ENCODE peak calls at places on chromosomes 7 and 10, in seven cellular contexts. A is K562, R is HCT116, T is A549, W is GM12878, E is IMR-90, O is HepG2. I is an unnamed sample.

GRCh38 chr10:2137549-2138174 is 400.3 kb upstream of the ADARB2 start:
- DNase-seq in A (no peak), R (no peak), T (peak; percentile 8), W (no peak), E (no peak), O (peak; percentile 8), I (peak; percentile 54)

GRCh38 chr10:78362406-78363022 is 328.9 kb downstream of the RPS24 start:
- DNase-seq in A (no peak), R (no peak), T (no peak), W (no peak), E (no peak), O (no peak), I (no peak)

GRCh38 chr7:128829391-128830166 is 627 bp upstream of the FLNC start:
- DNase-seq in A (peak; percentile 50), R (no peak), T (no peak), W (no peak), E (peak; percentile 84), O (no peak), I (no peak)

GRCh38 chr7:158078161-158078910 is 509.3 kb downstream of the PTPRN2 start:
- DNase-seq in A (no peak), R (no peak), T (no peak), W (no peak), E (no peak), O (no peak), I (no peak)

GRCh38 chr10:58268454-58268945 is 462 bp upstream of the CISD1 start:
- DNase-seq in A (no peak), R (no peak), T (peak; percentile 59), W (no peak), E (no peak), O (no peak), I (no peak)

GRCh38 chr7:13181221-13181620 is 493.8 kb downstream of the ARL4A start:
- DNase-seq in A (no peak), R (no peak), T (no peak), W (no peak), E (peak; percentile 16), O (no peak), I (no peak)

GRCh38 chr10:104515670-104516199 is 125.4 kb upstream of the SORCS3 start:
- DNase-seq in A (no peak), R (no peak), T (no peak), W (no peak), E (no peak), O (no peak), I (no peak)

GRCh38 chr7:2651336-2651735 is 19.6 kb downstream of the TTYH3 start:
- DNase-seq in A (peak; percentile 58), R (no peak), T (no peak), W (no peak), E (no peak), O (peak; percentile 58), I (no peak)

GRCh38 chr7:80087051-80087767 is 47.4 kb upstream of the GNAI1 start:
- DNase-seq in A (no peak), R (peak; percentile 27), T (no peak), W (no peak), E (peak; percentile 82), O (no peak), I (no peak)
- TF ChIP-seq CEBPB in A (no peak), R (no peak), T (no peak), W (no peak), E (no peak), O (no peak), I (no peak)

DNA sequence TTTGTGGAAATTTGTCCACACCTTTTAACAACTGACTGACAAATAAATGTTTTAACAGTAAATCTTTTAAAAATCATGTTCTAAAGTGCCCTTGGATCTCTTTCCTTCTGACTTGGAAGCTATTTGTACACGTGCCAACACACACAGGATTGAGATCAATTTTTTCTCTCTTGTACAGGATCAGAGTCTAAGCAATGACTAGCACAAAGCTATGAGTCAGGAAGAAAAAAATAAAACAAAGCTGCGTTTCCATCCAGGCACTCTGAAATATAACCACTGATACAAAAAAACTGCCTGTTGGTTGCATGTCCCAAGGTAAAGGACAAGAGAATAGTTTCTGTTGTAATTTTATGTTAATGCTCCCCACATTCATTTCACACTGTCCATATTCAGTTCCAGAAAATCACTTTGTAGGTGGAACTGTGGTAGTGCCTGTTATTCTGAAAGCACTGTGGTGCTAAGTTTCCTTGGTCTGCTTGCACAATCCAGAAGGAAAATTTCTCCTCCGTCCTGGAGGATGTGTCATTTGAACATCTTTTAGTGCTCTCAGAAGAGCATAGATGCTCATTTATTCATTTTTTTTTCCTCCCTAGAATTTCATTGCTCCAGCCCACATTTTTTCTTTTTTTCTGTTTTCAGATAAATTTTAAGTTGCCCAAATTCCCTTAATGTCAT is 113.4 kb downstream of the PLXDC2 start:
- DNase-seq in A (no peak), R (no peak), T (no peak), W (no peak), E (peak; percentile 77), O (no peak), I (no peak)
- TF ChIP-seq CEBPB in A (no peak), R (no peak), T (no peak), W (no peak), E (peak; percentile 96), O (no peak), I (no peak)

GRCh38 chr7:69747144-69747543 is 148.9 kb downstream of the AUTS2 start:
- DNase-seq in A (no peak), R (no peak), T (no peak), W (no peak), E (no peak), O (no peak), I (no peak)

GRCh38 chr7:69743436-69743835 is 145.2 kb downstream of the AUTS2 start:
- DNase-seq in A (no peak), R (no peak), T (no peak), W (no peak), E (no peak), O (no peak), I (no peak)

GRCh38 chr7:69748530-69748929 is 150.3 kb downstream of the AUTS2 start:
- DNase-seq in A (no peak), R (no peak), T (no peak), W (no peak), E (no peak), O (no peak), I (no peak)

GRCh38 chr7:69749358-69749757 is 151.1 kb downstream of the AUTS2 start:
- DNase-seq in A (no peak), R (no peak), T (no peak), W (no peak), E (no peak), O (no peak), I (no peak)

DNA sequence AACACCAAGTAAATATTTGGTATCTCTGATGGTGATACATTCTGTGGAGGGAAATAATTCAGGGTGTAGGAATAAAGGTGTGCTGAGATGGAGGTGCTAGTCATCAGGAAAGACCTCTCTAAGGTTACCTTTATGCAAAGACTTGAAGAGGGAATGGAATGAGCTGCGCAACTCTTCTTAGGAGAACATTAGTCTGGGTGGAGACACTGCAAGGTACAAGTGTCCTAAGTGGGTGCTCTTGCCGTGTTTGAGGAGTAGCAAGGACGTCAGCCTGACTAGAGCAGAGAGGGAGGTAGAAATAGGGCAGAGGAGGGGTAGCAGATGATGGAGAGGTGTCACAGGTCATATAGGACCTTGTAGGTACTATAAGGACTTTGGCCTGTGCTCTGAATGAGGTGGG is 148.1 kb downstream of the AUTS2 start:
- DNase-seq in A (no peak), R (no peak), T (no peak), W (no peak), E (no peak), O (no peak), I (no peak)
- TF ChIP-seq CEBPB in A (no peak), R (no peak), T (no peak), W (no peak), E (no peak), O (no peak), I (no peak)

DNA sequence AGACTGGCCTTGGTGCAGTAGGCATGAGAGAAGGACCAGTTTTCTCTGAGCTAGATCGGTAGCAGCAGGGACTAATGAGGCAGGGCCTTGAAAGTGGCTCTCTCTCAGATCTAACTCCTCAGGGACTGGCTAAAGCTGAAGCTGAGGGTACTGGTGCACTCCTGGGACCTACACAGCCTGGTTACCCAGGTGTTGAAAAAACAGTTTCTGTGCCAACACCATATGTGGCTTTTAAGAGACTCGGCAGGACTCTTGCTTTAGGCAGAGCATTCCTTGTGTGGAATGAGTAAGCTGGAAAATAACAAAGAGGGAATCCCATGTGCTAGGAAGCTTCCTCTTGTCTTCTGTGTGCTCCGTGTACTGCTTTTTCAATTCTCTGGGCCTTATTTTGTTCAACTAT is 186.3 kb upstream of the KAT6B start:
- DNase-seq in A (no peak), R (no peak), T (no peak), W (peak; percentile 31), E (peak; percentile 9), O (no peak), I (no peak)
- TF ChIP-seq CEBPB in A (no peak), R (no peak), T (no peak), W (no peak), E (no peak), O (no peak), I (no peak)

I was measured in H1.